ENCODE peak calls at places on chromosomes 6 and 20, in five cellular contexts. U is MCF 10A, Q is bronchial epithelial cell, I is NCI-H510A treated with DMSO at 0.1 percent for 48 hours, A is SHP77. M is an unnamed sample.

GRCh38 chr20:8229090-8229489 is 97.0 kb downstream of the PLCB1 start:
- DNase-seq in I (no peak), U (no peak), Q (no peak), A (no peak), M (no peak)

GRCh38 chr6:69289689-69290088 is 507.1 kb downstream of the LMBRD1 start:
- DNase-seq in U (no peak), I (no peak), Q (no peak), A (no peak), M (no peak)

GRCh38 chr6:168851460-168852103 is 402.1 kb downstream of the THBS2 start:
- DNase-seq in U (peak; percentile 16), A (no peak), Q (no peak), I (no peak), M (peak; percentile 30)

GRCh38 chr20:59830107-59831023 is 103.1 kb downstream of the SYCP2 start:
- DNase-seq in A (no peak), Q (peak; percentile 35), I (peak; percentile 72), U (peak; percentile 42), M (peak; percentile 48)

GRCh38 chr20:1827974-1828785 is 67.0 kb upstream of the SIRPA start:
- DNase-seq in U (peak; percentile 82), A (no peak), Q (peak; percentile 96), I (no peak), M (no peak)

GRCh38 chr6:133467982-133468380 is 226.8 kb downstream of the EYA4 start:
- DNase-seq in A (no peak), I (no peak), Q (no peak), U (no peak), M (no peak)

GRCh38 chr6:49410564-49410963 is 52.5 kb downstream of the MMUT start:
- DNase-seq in U (no peak), Q (no peak), A (no peak), I (no peak), M (no peak)

GRCh38 chr6:27753668-27754407 is 158.4 kb downstream of the OR2B2 start:
- DNase-seq in U (peak; percentile 93), Q (peak; percentile 79), A (peak; percentile 84), I (peak; percentile 82), M (peak; percentile 93)

GRCh38 chr6:95593025-95593424 is 15.7 kb downstream of the MANEA start:
- DNase-seq in I (peak; percentile 68), Q (peak; percentile 10), A (peak; percentile 38), U (peak; percentile 10), M (peak; percentile 8)

GRCh38 chr6:167130712-167131684 is 8.1 kb downstream of the CCR6 start:
- DNase-seq in Q (peak; percentile 37), U (no peak), A (no peak), I (peak; percentile 33), M (peak; percentile 85)

GRCh38 chr6:107345398-107345797 is 114.0 kb downstream of the PDSS2 start:
- DNase-seq in A (no peak), I (no peak), U (no peak), Q (no peak), M (no peak)

GRCh38 chr6:100719883-100720682 is 161.0 kb downstream of the ASCC3 start:
- DNase-seq in Q (peak; percentile 44), U (peak; percentile 41), A (peak; percentile 0), I (no peak), M (peak; percentile 1)

GRCh38 chr6:28981833-28982475 is 23.2 kb downstream of the ZNF311 start:
- DNase-seq in U (peak; percentile 93), Q (peak; percentile 87), I (peak; percentile 87), A (peak; percentile 73), M (peak; percentile 81)

GRCh38 chr6:38391909-38392614 is 247.7 kb downstream of the BTBD9 start:
- DNase-seq in Q (no peak), A (no peak), I (no peak), U (peak; percentile 1), M (no peak)

GRCh38 chr6:158773581-158774449 is 45.4 kb downstream of the EZR start:
- DNase-seq in U (no peak), Q (no peak), A (no peak), I (no peak), M (no peak)

GRCh38 chr20:23178806-23179205 is 92.7 kb upstream of the CD93 start:
- DNase-seq in Q (no peak), A (no peak), I (no peak), U (no peak), M (no peak)

GRCh38 chr6:143595256-143596036 is 82.3 kb upstream of the PHACTR2 start:
- DNase-seq in I (no peak), Q (no peak), A (no peak), U (no peak), M (no peak)

GRCh38 chr6:39823187-39823815 is 31.1 kb downstream of the DAAM2 start:
- DNase-seq in A (no peak), Q (no peak), I (no peak), U (no peak), M (no peak)

GRCh38 chr6:118507636-118508035 is 40.5 kb upstream of the PLN start:
- DNase-seq in U (no peak), A (no peak), I (no peak), Q (no peak), M (no peak)

GRCh38 chr6:30263734-30264133 is 50.5 kb upstream of the TRIM26 start:
- DNase-seq in Q (peak; percentile 49), U (peak; percentile 57), I (no peak), A (no peak), M (no peak)

GRCh38 chr20:6178537-6178936 is 55.7 kb upstream of the FERMT1 start:
- DNase-seq in I (peak; percentile 88), U (peak; percentile 50), Q (peak; percentile 53), A (peak; percentile 60), M (peak; percentile 47)

M was measured in NCI-H345.